ENCODE peak calls at places on chromosomes 6 and 20, in five cellular contexts. G is substantia nigra, N is NCI-H510A treated with DMSO at 0.1 percent for 48 hours, B is omental fat pad, F is neural crest cell. T is an unnamed sample.

GRCh38 chr20:25076731-25077609 is 5.0 kb downstream of the VSX1 start:
- DNase-seq in G (no peak), N (peak), B (no peak), F (no peak), T (peak)

GRCh38 chr20:55348201-55348600 is 657.1 kb downstream of the CBLN4 start:
- DNase-seq in G (no peak), N (no peak), B (no peak), F (no peak), T (no peak)

GRCh38 chr20:8154636-8155035 is 22.6 kb downstream of the PLCB1 start:
- DNase-seq in G (no peak), N (no peak), B (no peak), F (no peak), T (no peak)

GRCh38 chr6:163338671-163339405 is 75.7 kb upstream of the QKI start:
- DNase-seq in G (peak), N (peak), B (no peak), F (no peak), T (peak)

GRCh38 chr6:109687271-109687721 is 3.7 kb downstream of the AK9 start:
- DNase-seq in G (no peak), N (no peak), B (no peak), F (no peak), T (no peak)

GRCh38 chr20:16119909-16120308 is 453.3 kb downstream of the KIF16B start:
- DNase-seq in G (no peak), N (no peak), B (no peak), F (no peak), T (no peak)

GRCh38 chr6:110357298-110357695 is 852 bp downstream of the METTL24 start:
- DNase-seq in G (no peak), N (no peak), B (no peak), F (no peak), T (peak)

GRCh38 chr6:107853226-107853625 is 29.1 kb upstream of the SCML4 start:
- DNase-seq in G (no peak), N (no peak), B (no peak), F (no peak), T (no peak)

GRCh38 chr20:57613481-57613921 is 6.7 kb downstream of the ZBP1 start:
- DNase-seq in G (no peak), N (no peak), B (peak), F (no peak), T (no peak)

GRCh38 chr6:26327450-26328264 is 37.3 kb upstream of the BTN3A2 start:
- DNase-seq in G (no peak), N (peak), B (no peak), F (peak), T (peak)

GRCh38 chr20:43536817-43537440 is 21.9 kb upstream of the SGK2 start:
- DNase-seq in G (no peak), N (no peak), B (no peak), F (no peak), T (no peak)

GRCh38 chr20:63858393-63859165 is 2.7 kb upstream of the ABHD16B start:
- DNase-seq in G (no peak), N (no peak), B (no peak), F (no peak), T (peak)

GRCh38 chr6:50288241-50288640 is 238.5 kb upstream of the DEFB112 start:
- DNase-seq in G (no peak), N (no peak), B (no peak), F (no peak), T (no peak)

GRCh38 chr6:129183681-129184216 is 300.8 kb downstream of the LAMA2 start:
- DNase-seq in G (no peak), N (no peak), B (no peak), F (no peak), T (no peak)

GRCh38 chr20:23165307-23165750 is 79.2 kb upstream of the CD93 start:
- DNase-seq in G (no peak), N (no peak), B (no peak), F (no peak), T (no peak)

GRCh38 chr6:150830409-150831165 is 34.9 kb upstream of the MTHFD1L start:
- DNase-seq in G (no peak), N (no peak), B (no peak), F (no peak), T (no peak)

GRCh38 chr6:65638047-65638831 is 68.8 kb downstream of the EYS start:
- DNase-seq in G (no peak), N (peak), B (no peak), F (peak), T (peak)

GRCh38 chr6:36683656-36684446 is 5.3 kb downstream of the CDKN1A start:
- DNase-seq in G (no peak), N (no peak), B (peak), F (no peak), T (no peak)

GRCh38 chr6:75090574-75090973 is 115.3 kb downstream of the COL12A1 start:
- DNase-seq in G (no peak), N (no peak), B (no peak), F (no peak), T (no peak)

GRCh38 chr6:28337103-28337520 is 1.2 kb upstream of the ZSCAN31 start:
- DNase-seq in G (no peak), N (no peak), B (no peak), F (no peak), T (peak)

GRCh38 chr6:150599199-150600002 is at the start of gene PLEKHG1:
- DNase-seq in G (peak), N (no peak), B (no peak), F (peak), T (peak)

GRCh38 chr6:37371158-37372083 is 17.6 kb downstream of the RNF8 start:
- DNase-seq in G (no peak), N (peak), B (no peak), F (no peak), T (peak)

GRCh38 chr20:50041238-50041915 is 58.6 kb downstream of the SNAI1 start:
- DNase-seq in G (no peak), N (peak), B (no peak), F (no peak), T (no peak)

GRCh38 chr6:11317885-11318771 is 85.7 kb upstream of the NEDD9 start:
- DNase-seq in G (peak), N (no peak), B (peak), F (no peak), T (no peak)

GRCh38 chr20:25013478-25014380 is 21.2 kb upstream of the APMAP start:
- DNase-seq in G (no peak), N (no peak), B (no peak), F (no peak), T (no peak)

GRCh38 chr20:20407891-20408805 is 40.2 kb downstream of the INSM1 start:
- DNase-seq in G (peak), N (peak), B (no peak), F (no peak), T (peak)

GRCh38 chr6:91376686-91377085 is 789.8 kb upstream of the MAP3K7 start:
- DNase-seq in G (no peak), N (no peak), B (no peak), F (no peak), T (peak)

GRCh38 chr6:156767603-156768467 is 9.3 kb upstream of the ARID1B start:
- DNase-seq in G (no peak), N (no peak), B (no peak), F (no peak), T (no peak)

GRCh38 chr20:23068283-23068682 is 17.8 kb downstream of the CD93 start:
- DNase-seq in G (no peak), N (no peak), B (no peak), F (no peak), T (no peak)

GRCh38 chr6:136788069-136788902 is 4.0 kb downstream of the MAP3K5 start:
- DNase-seq in G (no peak), N (no peak), B (no peak), F (no peak), T (no peak)

GRCh38 chr6:167832497-167833395 is 6.0 kb downstream of the AFDN start:
- DNase-seq in G (no peak), N (peak), B (no peak), F (no peak), T (no peak)

T was measured in NCI-H146.